ENCODE peak calls at places on chromosome 6, in ten cellular contexts. W is CD4-positive, alpha-beta T cell; A is osteocyte; N is aorta; D is naive thymus-derived CD4-positive, alpha-beta T cell; E is T-cell; I is central memory CD8-positive, alpha-beta T cell; C is foreskin fibroblast; U is lower leg skin; O is germinal center. J is an unnamed sample.
A peak's percentile ranks its signal among the peaks of the same experiment; 100 is the strongest.

GRCh38 chr6:2378891-2379652 is 133.7 kb upstream of the GMDS start:
- DNase-seq in W (no peak), A (no peak), N (no peak), D (no peak), E (no peak), I (no peak), C (peak; percentile 78), U (no peak), O (no peak), J (no peak)

GRCh38 chr6:3355358-3356055 is 96.8 kb downstream of the PSMG4 start:
- DNase-seq in W (peak; percentile 7), A (no peak), N (peak; percentile 73), D (peak; percentile 69), E (no peak), I (no peak), C (peak; percentile 24), U (peak; percentile 58), O (peak; percentile 21), J (peak; percentile 93)

GRCh38 chr6:23990158-23990557 is 135.9 kb upstream of the NRSN1 start:
- DNase-seq in W (no peak), A (no peak), N (no peak), D (no peak), E (no peak), I (no peak), C (no peak), U (no peak), O (no peak), J (no peak)

GRCh38 chr6:25311251-25311910 is 32.2 kb downstream of the CARMIL1 start:
- DNase-seq in W (no peak), A (no peak), N (no peak), D (no peak), E (no peak), I (no peak), C (peak; percentile 67), U (no peak), O (no peak), J (no peak)

GRCh38 chr6:25343984-25344383 is 64.8 kb downstream of the CARMIL1 start:
- DNase-seq in W (no peak), A (no peak), N (no peak), D (no peak), E (no peak), I (no peak), C (no peak), U (no peak), O (no peak), J (no peak)

GRCh38 chr6:132132911-132133639 is 181.9 kb upstream of the CCN2 start:
- DNase-seq in W (no peak), A (no peak), N (no peak), D (no peak), E (no peak), I (no peak), C (peak; percentile 51), U (no peak), O (peak; percentile 25), J (no peak)

GRCh38 chr6:89122625-89123024 is 4.8 kb upstream of the SRSF12 start:
- DNase-seq in W (no peak), A (no peak), N (no peak), D (peak; percentile 36), E (no peak), I (no peak), C (no peak), U (no peak), O (peak; percentile 27), J (no peak)

GRCh38 chr6:32883789-32884188 is 29.8 kb downstream of the PSMB9 start:
- DNase-seq in W (no peak), A (no peak), N (peak; percentile 69), D (no peak), E (no peak), I (no peak), C (peak; percentile 47), U (no peak), O (no peak), J (no peak)

GRCh38 chr6:55496201-55496600 is 82.8 kb downstream of the HMGCLL1 start:
- DNase-seq in W (no peak), A (no peak), N (no peak), D (no peak), E (no peak), I (no peak), C (peak; percentile 3), U (no peak), O (no peak), J (no peak)

GRCh38 chr6:123875784-123876183 is 72.1 kb downstream of the NKAIN2 start:
- DNase-seq in W (no peak), A (no peak), N (no peak), D (no peak), E (no peak), I (no peak), C (no peak), U (no peak), O (no peak), J (no peak)

GRCh38 chr6:16762265-16762546 is 946 bp upstream of the ATXN1 start:
- DNase-seq in W (no peak), A (no peak), N (no peak), D (no peak), E (no peak), I (no peak), C (no peak), U (no peak), O (no peak), J (no peak)

GRCh38 chr6:33314515-33314942 is 651 bp upstream of the TAPBP start:
- DNase-seq in W (peak; percentile 73), A (no peak), N (peak; percentile 81), D (peak; percentile 78), E (peak; percentile 78), I (peak; percentile 66), C (peak; percentile 74), U (peak; percentile 83), O (peak; percentile 53), J (peak; percentile 93)

GRCh38 chr6:152314483-152314832 is 322.7 kb downstream of the SYNE1 start:
- DNase-seq in W (no peak), A (no peak), N (no peak), D (no peak), E (no peak), I (no peak), C (no peak), U (no peak), O (no peak), J (no peak)

GRCh38 chr6:105844275-105844848 is 241.8 kb upstream of the PRDM1 start:
- DNase-seq in W (no peak), A (no peak), N (peak; percentile 67), D (no peak), E (no peak), I (no peak), C (peak; percentile 59), U (peak; percentile 32), O (no peak), J (no peak)

GRCh38 chr6:167037762-167038161 is 38.6 kb downstream of the CEP43 start:
- DNase-seq in W (no peak), A (no peak), N (no peak), D (no peak), E (no peak), I (no peak), C (no peak), U (no peak), O (no peak), J (no peak)

GRCh38 chr6:127980996-127981395 is 80.1 kb upstream of the THEMIS start:
- DNase-seq in W (no peak), A (no peak), N (no peak), D (no peak), E (no peak), I (no peak), C (no peak), U (no peak), O (no peak), J (no peak)

GRCh38 chr6:17280552-17281090 is 540 bp upstream of the RBM24 start:
- DNase-seq in W (no peak), A (peak; percentile 86), N (peak; percentile 54), D (no peak), E (no peak), I (no peak), C (no peak), U (peak; percentile 16), O (no peak), J (no peak)

GRCh38 chr6:16391451-16391912 is 153.1 kb downstream of the GMPR start:
- DNase-seq in W (no peak), A (no peak), N (no peak), D (no peak), E (no peak), I (no peak), C (no peak), U (no peak), O (no peak), J (no peak)

GRCh38 chr6:36035240-36035639 is 7.6 kb downstream of the MAPK14 start:
- DNase-seq in W (no peak), A (no peak), N (no peak), D (no peak), E (no peak), I (no peak), C (no peak), U (no peak), O (no peak), J (no peak)

GRCh38 chr6:130760006-130760405 is 67.2 kb upstream of the SMLR1 start:
- DNase-seq in W (no peak), A (no peak), N (no peak), D (no peak), E (no peak), I (no peak), C (peak; percentile 53), U (no peak), O (peak; percentile 3), J (no peak)

GRCh38 chr6:149218471-149218870 is 99.0 kb upstream of the TAB2 start:
- DNase-seq in W (no peak), A (no peak), N (no peak), D (no peak), E (no peak), I (no peak), C (no peak), U (no peak), O (no peak), J (no peak)

GRCh38 chr6:46468611-46469010 is 22.6 kb downstream of the RCAN2 start:
- DNase-seq in W (no peak), A (no peak), N (no peak), D (no peak), E (no peak), I (no peak), C (no peak), U (no peak), O (no peak), J (no peak)

GRCh38 chr6:53056273-53056672 is 8.9 kb upstream of the FBXO9 start:
- DNase-seq in W (no peak), A (no peak), N (no peak), D (no peak), E (no peak), I (no peak), C (no peak), U (no peak), O (no peak), J (no peak)

GRCh38 chr6:108798672-108799355 is 49.4 kb upstream of the ARMC2 start:
- DNase-seq in W (peak; percentile 21), A (no peak), N (peak; percentile 68), D (peak; percentile 63), E (peak; percentile 66), I (peak; percentile 47), C (no peak), U (no peak), O (no peak), J (no peak)

GRCh38 chr6:106390088-106390487 is 29.6 kb downstream of the CRYBG1 start:
- DNase-seq in W (no peak), A (no peak), N (no peak), D (no peak), E (no peak), I (no peak), C (no peak), U (no peak), O (no peak), J (no peak)

GRCh38 chr6:125983246-125983945 is 2.9 kb upstream of the TRMT11 start:
- DNase-seq in W (no peak), A (no peak), N (no peak), D (no peak), E (no peak), I (no peak), C (peak; percentile 72), U (no peak), O (no peak), J (no peak)

GRCh38 chr6:169933251-169933821 is 181.9 kb downstream of the ERMARD start:
- DNase-seq in W (no peak), A (no peak), N (no peak), D (no peak), E (no peak), I (no peak), C (no peak), U (no peak), O (no peak), J (peak; percentile 87)